ENCODE peak calls at places on chromosomes 16 and 17, in four cellular contexts. R is fibroblast of the aortic adventitia, Z is Calu3, A is T-helper 2 cell. V is an unnamed sample.

GRCh38 chr17:66930933-66931332 is 33.6 kb upstream of the CACNG4 start:
- DNase-seq in R (no peak), Z (peak), A (no peak), V (no peak)

GRCh38 chr16:2611499-2611862 is 70.8 kb upstream of the KCTD5 start:
- DNase-seq in R (no peak), Z (no peak), A (no peak), V (no peak)

GRCh38 chr16:30430428-30430970 is 669 bp upstream of the DCTPP1 start:
- DNase-seq in R (no peak), Z (no peak), A (no peak), V (no peak)

GRCh38 chr17:77697480-77698400 is 260.8 kb upstream of the TNRC6C start:
- DNase-seq in R (no peak), Z (no peak), A (no peak), V (no peak)

GRCh38 chr16:67886387-67886786 is 1.7 kb downstream of the NRN1L start:
- DNase-seq in R (no peak), Z (no peak), A (no peak), V (no peak)

GRCh38 chr17:60060474-60060873 is 18.2 kb downstream of the HEATR6 start:
- DNase-seq in R (no peak), Z (no peak), A (no peak), V (no peak)

GRCh38 chr17:44920565-44920940 is 5.3 kb upstream of the GFAP start:
- DNase-seq in R (no peak), Z (no peak), A (no peak), V (no peak)

GRCh38 chr17:5291683-5292082 is 9.6 kb downstream of the RABEP1 start:
- DNase-seq in R (no peak), Z (no peak), A (no peak), V (no peak)

GRCh38 chr16:30567991-30568638 is 3.4 kb downstream of the ZNF688 start:
- DNase-seq in R (peak), Z (no peak), A (peak), V (peak)

GRCh38 chr16:19659554-19659953 is 58.5 kb downstream of the KNOP1 start:
- DNase-seq in R (no peak), Z (no peak), A (no peak), V (no peak)

GRCh38 chr17:37068266-37068665 is 119.5 kb downstream of the AATF start:
- DNase-seq in R (no peak), Z (no peak), A (no peak), V (no peak)

V was measured in hepatocyte.